ENCODE peak calls at places on chromosomes 5 and 9, in eight cellular contexts. One of them, this sample, is unnamed.

GRCh38 chr5:154765396-154765925 is 10.3 kb downstream of the LARP1 start:
- DNase-seq in left ventricle myocardium inferior: no peak
- DNase-seq in AG09309: no peak
- DNase-seq in uterus: no peak
- DNase-seq in MM.1S: no peak
- DNase-seq in transverse colon: no peak
- DNase-seq in aorta: no peak
- DNase-seq in kidney: no peak
- DNase-seq in this sample: no peak

GRCh38 chr9:129170229-129170628 is 7.8 kb downstream of the IER5L start:
- DNase-seq in left ventricle myocardium inferior: no peak
- DNase-seq in AG09309: no peak
- DNase-seq in uterus: no peak
- DNase-seq in MM.1S: no peak
- DNase-seq in transverse colon: no peak
- DNase-seq in aorta: no peak
- DNase-seq in kidney: no peak
- DNase-seq in this sample: no peak

GRCh38 chr5:15645776-15646175 is 145.8 kb downstream of the FBXL7 start:
- DNase-seq in left ventricle myocardium inferior: no peak
- DNase-seq in AG09309: no peak
- DNase-seq in uterus: no peak
- DNase-seq in MM.1S: no peak
- DNase-seq in transverse colon: no peak
- DNase-seq in aorta: no peak
- DNase-seq in kidney: no peak
- DNase-seq in this sample: no peak

GRCh38 chr5:57850109-57850508 is 367.5 kb upstream of the ACTBL2 start:
- DNase-seq in left ventricle myocardium inferior: no peak
- DNase-seq in AG09309: no peak
- DNase-seq in uterus: no peak
- DNase-seq in MM.1S: no peak
- DNase-seq in transverse colon: no peak
- DNase-seq in aorta: no peak
- DNase-seq in kidney: no peak
- DNase-seq in this sample: no peak

GRCh38 chr9:32177389-32177788 is 207.1 kb upstream of the ACO1 start:
- DNase-seq in left ventricle myocardium inferior: no peak
- DNase-seq in AG09309: no peak
- DNase-seq in uterus: no peak
- DNase-seq in MM.1S: no peak
- DNase-seq in transverse colon: no peak
- DNase-seq in aorta: no peak
- DNase-seq in kidney: no peak
- DNase-seq in this sample: no peak

GRCh38 chr9:76486151-76486550 is 27.2 kb downstream of the GCNT1 start:
- DNase-seq in left ventricle myocardium inferior: no peak
- DNase-seq in AG09309: no peak
- DNase-seq in uterus: no peak
- DNase-seq in MM.1S: no peak
- DNase-seq in transverse colon: no peak
- DNase-seq in aorta: no peak
- DNase-seq in kidney: no peak
- DNase-seq in this sample: no peak

GRCh38 chr9:101050650-101051049 is 22.1 kb downstream of the PLPPR1 start:
- DNase-seq in left ventricle myocardium inferior: no peak
- DNase-seq in AG09309: no peak
- DNase-seq in uterus: no peak
- DNase-seq in MM.1S: peak
- DNase-seq in transverse colon: no peak
- DNase-seq in aorta: no peak
- DNase-seq in kidney: no peak
- DNase-seq in this sample: no peak

GRCh38 chr9:121811751-121812150 is 160.3 kb downstream of the DAB2IP start:
- DNase-seq in left ventricle myocardium inferior: no peak
- DNase-seq in AG09309: no peak
- DNase-seq in uterus: no peak
- DNase-seq in MM.1S: no peak
- DNase-seq in transverse colon: no peak
- DNase-seq in aorta: no peak
- DNase-seq in kidney: no peak
- DNase-seq in this sample: no peak

GRCh38 chr9:72592501-72593403 is 71.3 kb downstream of the TMC1 start:
- DNase-seq in left ventricle myocardium inferior: no peak
- DNase-seq in AG09309: no peak
- DNase-seq in uterus: peak
- DNase-seq in MM.1S: peak
- DNase-seq in transverse colon: no peak
- DNase-seq in aorta: no peak
- DNase-seq in kidney: no peak
- DNase-seq in this sample: no peak

GRCh38 chr9:1458503-1458902 is 408.3 kb downstream of the DMRT2 start:
- DNase-seq in left ventricle myocardium inferior: no peak
- DNase-seq in AG09309: peak
- DNase-seq in uterus: no peak
- DNase-seq in MM.1S: no peak
- DNase-seq in transverse colon: no peak
- DNase-seq in aorta: no peak
- DNase-seq in kidney: no peak
- DNase-seq in this sample: peak

GRCh38 chr5:164563370-164563769 is 1058.0 kb downstream of the MAT2B start:
- DNase-seq in left ventricle myocardium inferior: no peak
- DNase-seq in AG09309: no peak
- DNase-seq in uterus: no peak
- DNase-seq in MM.1S: no peak
- DNase-seq in transverse colon: no peak
- DNase-seq in aorta: no peak
- DNase-seq in kidney: no peak
- DNase-seq in this sample: no peak

GRCh38 chr5:163861670-163862069 is 356.3 kb downstream of the MAT2B start:
- DNase-seq in left ventricle myocardium inferior: no peak
- DNase-seq in AG09309: no peak
- DNase-seq in uterus: no peak
- DNase-seq in MM.1S: no peak
- DNase-seq in transverse colon: no peak
- DNase-seq in aorta: no peak
- DNase-seq in kidney: no peak
- DNase-seq in this sample: no peak

DNA sequence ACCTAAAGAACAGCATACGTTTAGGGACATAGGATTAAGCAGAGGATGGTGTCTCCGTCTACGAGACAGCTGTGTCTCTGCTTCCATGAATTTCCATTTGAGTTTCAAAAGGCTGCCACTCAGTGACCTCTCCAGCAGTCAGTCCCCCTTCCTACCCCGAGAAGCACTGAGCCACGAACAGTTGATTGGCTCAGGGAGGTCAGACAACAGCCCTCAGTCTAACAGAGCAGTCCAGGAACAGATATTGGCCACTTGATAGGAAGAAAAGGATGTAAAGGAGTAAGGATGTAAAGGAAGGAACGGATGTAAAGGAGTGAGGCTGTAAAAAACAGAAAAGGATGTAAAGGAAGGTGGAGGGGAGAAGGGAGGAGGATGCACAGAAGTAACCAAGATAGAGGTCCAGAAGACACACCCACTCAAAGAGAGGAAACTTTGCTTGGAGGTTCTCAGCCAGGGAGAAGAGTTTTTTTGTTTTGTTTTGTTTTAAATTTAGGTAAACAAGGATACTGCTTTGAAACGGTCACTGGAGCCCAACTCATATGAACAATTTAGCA is 3.2 kb upstream of the NR4A3 start:
- DNase-seq in left ventricle myocardium inferior: no peak
- DNase-seq in AG09309: no peak
- DNase-seq in uterus: no peak
- DNase-seq in MM.1S: no peak
- DNase-seq in transverse colon: no peak
- DNase-seq in aorta: no peak
- DNase-seq in kidney: no peak
- DNase-seq in this sample: no peak
- H3K4me3 ChIP-seq in left ventricle myocardium inferior: peak
- H3K4me3 ChIP-seq in AG09309: peak
- H3K4me3 ChIP-seq in uterus: no peak
- H3K4me3 ChIP-seq in MM.1S: peak
- H3K4me3 ChIP-seq in transverse colon: peak
- H3K4me3 ChIP-seq in aorta: no peak
- H3K4me3 ChIP-seq in kidney: peak
- H3K4me3 ChIP-seq in this sample: peak

DNA sequence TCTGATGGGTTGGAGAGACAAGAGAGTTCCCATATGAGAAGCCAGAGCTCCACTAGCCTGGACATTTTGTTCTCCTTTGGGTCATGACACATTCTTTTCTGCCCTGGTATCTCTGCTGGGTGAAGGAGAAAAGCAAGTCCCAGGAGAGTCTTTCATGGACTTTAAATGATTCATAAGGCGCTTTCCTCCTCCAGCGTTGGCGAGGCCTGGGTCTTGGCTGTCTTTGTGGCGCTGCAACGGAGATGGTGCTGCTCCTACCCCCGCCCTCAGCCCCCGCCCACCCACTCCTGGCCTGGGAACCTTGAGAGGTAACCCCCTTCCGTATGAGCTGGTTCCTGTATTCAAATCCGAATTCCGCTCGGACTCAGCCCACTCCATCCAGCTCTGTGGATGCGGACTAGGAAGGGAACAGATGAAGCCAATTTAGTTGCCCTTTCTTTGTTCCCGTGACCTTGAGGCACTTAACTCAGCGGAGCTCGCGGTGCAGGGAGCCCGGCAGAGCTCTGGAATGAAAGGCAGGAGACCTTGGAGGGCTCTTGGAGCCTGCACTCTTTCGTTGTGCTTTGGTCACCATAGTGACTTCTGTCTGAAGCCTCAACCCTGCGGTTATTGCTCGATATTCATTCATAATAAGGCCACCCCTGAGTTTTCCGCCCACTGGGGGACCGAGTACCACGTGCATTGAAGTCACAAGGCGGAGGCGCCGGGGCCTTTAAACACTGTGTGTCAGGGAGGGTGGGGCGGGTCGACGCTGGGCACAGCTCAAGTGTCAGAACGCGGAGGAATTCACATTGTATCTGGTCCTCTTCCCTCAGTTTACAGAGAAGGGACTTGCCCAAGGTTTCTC is 14.0 kb upstream of the PWWP2A start:
- DNase-seq in left ventricle myocardium inferior: peak
- DNase-seq in AG09309: no peak
- DNase-seq in uterus: peak
- DNase-seq in MM.1S: no peak
- DNase-seq in transverse colon: no peak
- DNase-seq in aorta: peak
- DNase-seq in kidney: peak
- DNase-seq in this sample: peak
- H3K4me3 ChIP-seq in left ventricle myocardium inferior: peak
- H3K4me3 ChIP-seq in AG09309: no peak
- H3K4me3 ChIP-seq in uterus: no peak
- H3K4me3 ChIP-seq in MM.1S: no peak
- H3K4me3 ChIP-seq in transverse colon: no peak
- H3K4me3 ChIP-seq in aorta: no peak
- H3K4me3 ChIP-seq in kidney: peak
- H3K4me3 ChIP-seq in this sample: no peak

GRCh38 chr5:42992035-42992570 is 48.0 kb downstream of the ANXA2R start:
- DNase-seq in left ventricle myocardium inferior: peak
- DNase-seq in AG09309: no peak
- DNase-seq in uterus: peak
- DNase-seq in MM.1S: peak
- DNase-seq in transverse colon: peak
- DNase-seq in aorta: peak
- DNase-seq in kidney: peak
- DNase-seq in this sample: peak

GRCh38 chr5:42994285-42995151 is 45.6 kb downstream of the ANXA2R start:
- DNase-seq in left ventricle myocardium inferior: peak
- DNase-seq in AG09309: peak
- DNase-seq in uterus: peak
- DNase-seq in MM.1S: peak
- DNase-seq in transverse colon: peak
- DNase-seq in aorta: peak
- DNase-seq in kidney: peak
- DNase-seq in this sample: peak

GRCh38 chr5:42993516-42994284 is 46.4 kb downstream of the ANXA2R start:
- DNase-seq in left ventricle myocardium inferior: no peak
- DNase-seq in AG09309: no peak
- DNase-seq in uterus: no peak
- DNase-seq in MM.1S: peak
- DNase-seq in transverse colon: peak
- DNase-seq in aorta: peak
- DNase-seq in kidney: no peak
- DNase-seq in this sample: peak

GRCh38 chr5:42991477-42992034 is 48.6 kb downstream of the ANXA2R start:
- DNase-seq in left ventricle myocardium inferior: no peak
- DNase-seq in AG09309: no peak
- DNase-seq in uterus: no peak
- DNase-seq in MM.1S: no peak
- DNase-seq in transverse colon: peak
- DNase-seq in aorta: peak
- DNase-seq in kidney: peak
- DNase-seq in this sample: no peak

GRCh38 chr5:42995152-42995751 is 44.9 kb downstream of the ANXA2R start:
- DNase-seq in left ventricle myocardium inferior: no peak
- DNase-seq in AG09309: no peak
- DNase-seq in uterus: no peak
- DNase-seq in MM.1S: no peak
- DNase-seq in transverse colon: no peak
- DNase-seq in aorta: no peak
- DNase-seq in kidney: no peak
- DNase-seq in this sample: no peak
- H3K4me3 ChIP-seq in left ventricle myocardium inferior: peak
- H3K4me3 ChIP-seq in AG09309: peak
- H3K4me3 ChIP-seq in uterus: peak
- H3K4me3 ChIP-seq in MM.1S: peak
- H3K4me3 ChIP-seq in transverse colon: no peak
- H3K4me3 ChIP-seq in aorta: peak
- H3K4me3 ChIP-seq in kidney: peak
- H3K4me3 ChIP-seq in this sample: peak

GRCh38 chr9:35490155-35490909 is 421 bp downstream of the RUSC2 start:
- DNase-seq in left ventricle myocardium inferior: peak
- DNase-seq in AG09309: no peak
- DNase-seq in uterus: peak
- DNase-seq in MM.1S: no peak
- DNase-seq in transverse colon: peak
- DNase-seq in aorta: peak
- DNase-seq in kidney: no peak
- DNase-seq in this sample: no peak

GRCh38 chr9:35488019-35488418 is 1.9 kb upstream of the RUSC2 start:
- DNase-seq in left ventricle myocardium inferior: no peak
- DNase-seq in AG09309: peak
- DNase-seq in uterus: peak
- DNase-seq in MM.1S: no peak
- DNase-seq in transverse colon: no peak
- DNase-seq in aorta: no peak
- DNase-seq in kidney: no peak
- DNase-seq in this sample: no peak

GRCh38 chr9:35489313-35490154 is at the start of gene RUSC2:
- DNase-seq in left ventricle myocardium inferior: peak
- DNase-seq in AG09309: peak
- DNase-seq in uterus: peak
- DNase-seq in MM.1S: peak
- DNase-seq in transverse colon: peak
- DNase-seq in aorta: peak
- DNase-seq in kidney: peak
- DNase-seq in this sample: peak

GRCh38 chr9:35488566-35489312 is 1.2 kb upstream of the RUSC2 start:
- DNase-seq in left ventricle myocardium inferior: no peak
- DNase-seq in AG09309: no peak
- DNase-seq in uterus: peak
- DNase-seq in MM.1S: no peak
- DNase-seq in transverse colon: no peak
- DNase-seq in aorta: no peak
- DNase-seq in kidney: no peak
- DNase-seq in this sample: no peak

GRCh38 chr9:35490910-35491465 is 1.1 kb downstream of the RUSC2 start:
- DNase-seq in left ventricle myocardium inferior: no peak
- DNase-seq in AG09309: no peak
- DNase-seq in uterus: no peak
- DNase-seq in MM.1S: no peak
- DNase-seq in transverse colon: no peak
- DNase-seq in aorta: no peak
- DNase-seq in kidney: no peak
- DNase-seq in this sample: no peak
- H3K4me3 ChIP-seq in left ventricle myocardium inferior: peak
- H3K4me3 ChIP-seq in AG09309: peak
- H3K4me3 ChIP-seq in uterus: peak
- H3K4me3 ChIP-seq in MM.1S: no peak
- H3K4me3 ChIP-seq in transverse colon: peak
- H3K4me3 ChIP-seq in aorta: peak
- H3K4me3 ChIP-seq in kidney: peak
- H3K4me3 ChIP-seq in this sample: peak

This sample was measured in skeletal muscle cell.